ENCODE peak calls at places on chromosomes 11 and 22, in eight cellular contexts. P is astrocyte of the cerebellum, L is brain microvascular endothelial cell, F is choroid plexus epithelial cell, K is stomach, B is IMR-90, Q is fibroblast of mammary gland, Y is nephron progenitor cell. U is an unnamed sample.

GRCh38 chr11:126698576-126698975 is 302.0 kb downstream of the KIRREL3 start:
- DNase-seq in P (no peak), L (no peak), F (no peak), K (no peak), B (no peak), Q (no peak), Y (peak; percentile 7), U (no peak)

GRCh38 chr11:118415739-118416068 is 14.3 kb downstream of the ATP5MG start:
- DNase-seq in P (peak; percentile 66), L (peak; percentile 95), F (peak; percentile 96), K (peak; percentile 41), B (peak; percentile 98), Q (peak; percentile 94), Y (no peak), U (no peak)

GRCh38 chr11:19995131-19995530 is 165.1 kb downstream of the DBX1 start:
- DNase-seq in P (no peak), L (peak; percentile 86), F (peak; percentile 91), K (no peak), B (peak; percentile 97), Q (peak; percentile 92), Y (no peak), U (no peak)

GRCh38 chr11:114058871-114059277 is 637 bp upstream of the ZBTB16 start:
- DNase-seq in P (no peak), L (no peak), F (no peak), K (peak; percentile 47), B (no peak), Q (peak; percentile 25), Y (peak; percentile 34), U (no peak)

GRCh38 chr11:68038226-68038717 is 553 bp upstream of the TCIRG1 start:
- DNase-seq in P (no peak), L (no peak), F (no peak), K (no peak), B (no peak), Q (no peak), Y (no peak), U (no peak)

GRCh38 chr11:68206211-68206610 is 6.9 kb downstream of the KMT5B start:
- DNase-seq in P (peak; percentile 49), L (peak; percentile 35), F (peak; percentile 82), K (no peak), B (peak; percentile 69), Q (peak; percentile 72), Y (no peak), U (peak; percentile 73)

GRCh38 chr11:19595840-19596751 is 116.5 kb upstream of the NAV2 start:
- DNase-seq in P (peak; percentile 43), L (peak; percentile 92), F (peak; percentile 84), K (no peak), B (peak; percentile 90), Q (peak; percentile 90), Y (no peak), U (no peak)

GRCh38 chr11:98455500-98456186 is 565.1 kb upstream of the CNTN5 start:
- DNase-seq in P (no peak), L (no peak), F (peak; percentile 1), K (no peak), B (no peak), Q (no peak), Y (no peak), U (no peak)

GRCh38 chr11:1192741-1193325 is 30.0 kb upstream of the MUC5B start:
- DNase-seq in P (no peak), L (no peak), F (no peak), K (no peak), B (no peak), Q (no peak), Y (no peak), U (no peak)

GRCh38 chr11:18383388-18384156 is 10.8 kb upstream of the LDHA start:
- DNase-seq in P (peak; percentile 57), L (peak; percentile 98), F (peak; percentile 97), K (peak; percentile 76), B (peak; percentile 96), Q (peak; percentile 98), Y (no peak), U (peak; percentile 76)

GRCh38 chr22:37775785-37776638 is 31.7 kb upstream of the GCAT start:
- DNase-seq in P (peak; percentile 16), L (no peak), F (peak; percentile 60), K (no peak), B (peak; percentile 99), Q (peak; percentile 95), Y (no peak), U (no peak)

GRCh38 chr11:61699737-61700160 is 19.6 kb downstream of the DAGLA start:
- DNase-seq in P (no peak), L (no peak), F (no peak), K (peak; percentile 85), B (no peak), Q (no peak), Y (no peak), U (no peak)

GRCh38 chr22:39712081-39712480 is 141.5 kb downstream of the CACNA1I start:
- DNase-seq in P (no peak), L (no peak), F (no peak), K (no peak), B (no peak), Q (no peak), Y (no peak), U (no peak)

GRCh38 chr22:32805586-32805881 is 4.0 kb downstream of the TIMP3 start:
- DNase-seq in P (no peak), L (no peak), F (no peak), K (no peak), B (no peak), Q (no peak), Y (no peak), U (no peak)

GRCh38 chr22:45335021-45335818 is 25.5 kb downstream of the FAM118A start:
- DNase-seq in P (no peak), L (no peak), F (peak; percentile 14), K (no peak), B (no peak), Q (no peak), Y (peak; percentile 51), U (no peak)
- TF ChIP-seq CTCF in P (peak; percentile 18), L (peak; percentile 28), F (peak; percentile 25), K (no peak), B (no peak), Q (no peak), Y (peak; percentile 33), U (no peak)

GRCh38 chr11:125075900-125076317 is 12.8 kb downstream of the SLC37A2 start:
- DNase-seq in P (no peak), L (no peak), F (no peak), K (no peak), B (no peak), Q (no peak), Y (no peak), U (no peak)
- TF ChIP-seq CTCF in P (no peak), L (peak; percentile 16), F (no peak), K (no peak), B (no peak), Q (no peak), Y (no peak), U (no peak)

GRCh38 chr22:42286205-42286604 is 15.8 kb upstream of the TCF20 start:
- DNase-seq in P (no peak), L (no peak), F (no peak), K (no peak), B (no peak), Q (no peak), Y (no peak), U (no peak)
- TF ChIP-seq CTCF in P (no peak), L (no peak), F (no peak), K (no peak), B (no peak), Q (no peak), Y (no peak), U (no peak)

DNA sequence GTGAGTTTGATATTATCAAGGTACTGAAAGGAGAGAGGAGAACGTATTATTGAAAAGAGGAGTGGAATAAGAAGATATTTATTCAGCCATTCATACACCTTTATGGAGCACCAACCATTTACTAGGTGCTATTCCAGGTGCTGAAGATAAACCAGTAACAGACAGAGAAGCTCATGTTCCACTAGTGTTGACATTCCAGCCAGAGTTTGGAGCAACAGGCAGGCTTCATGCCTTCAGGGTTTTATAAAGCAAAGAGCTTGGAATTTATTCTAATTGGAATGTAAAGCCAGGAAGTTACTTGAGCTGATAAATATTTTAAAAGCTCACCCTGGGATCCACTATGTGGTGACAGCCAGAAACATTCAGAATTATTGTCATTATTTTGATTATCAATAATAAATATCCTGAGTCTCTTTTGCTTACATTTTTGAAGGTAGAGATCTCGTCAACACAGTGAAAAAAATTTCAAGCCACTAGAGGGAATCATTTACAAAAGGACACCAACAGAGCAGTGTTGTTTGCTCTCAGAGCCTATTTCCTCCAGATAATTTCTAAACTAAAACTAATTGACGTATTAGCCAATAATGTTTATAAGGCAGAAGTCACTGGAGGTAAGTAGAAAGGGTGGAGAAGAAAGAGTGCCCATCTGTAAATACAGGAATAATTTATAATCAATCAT is 172.0 kb downstream of the KCNA4 start:
- DNase-seq in P (no peak), L (no peak), F (no peak), K (no peak), B (no peak), Q (no peak), Y (no peak), U (no peak)
- TF ChIP-seq CTCF in P (no peak), L (no peak), F (no peak), K (no peak), B (no peak), Q (no peak), Y (no peak), U (no peak)

DNA sequence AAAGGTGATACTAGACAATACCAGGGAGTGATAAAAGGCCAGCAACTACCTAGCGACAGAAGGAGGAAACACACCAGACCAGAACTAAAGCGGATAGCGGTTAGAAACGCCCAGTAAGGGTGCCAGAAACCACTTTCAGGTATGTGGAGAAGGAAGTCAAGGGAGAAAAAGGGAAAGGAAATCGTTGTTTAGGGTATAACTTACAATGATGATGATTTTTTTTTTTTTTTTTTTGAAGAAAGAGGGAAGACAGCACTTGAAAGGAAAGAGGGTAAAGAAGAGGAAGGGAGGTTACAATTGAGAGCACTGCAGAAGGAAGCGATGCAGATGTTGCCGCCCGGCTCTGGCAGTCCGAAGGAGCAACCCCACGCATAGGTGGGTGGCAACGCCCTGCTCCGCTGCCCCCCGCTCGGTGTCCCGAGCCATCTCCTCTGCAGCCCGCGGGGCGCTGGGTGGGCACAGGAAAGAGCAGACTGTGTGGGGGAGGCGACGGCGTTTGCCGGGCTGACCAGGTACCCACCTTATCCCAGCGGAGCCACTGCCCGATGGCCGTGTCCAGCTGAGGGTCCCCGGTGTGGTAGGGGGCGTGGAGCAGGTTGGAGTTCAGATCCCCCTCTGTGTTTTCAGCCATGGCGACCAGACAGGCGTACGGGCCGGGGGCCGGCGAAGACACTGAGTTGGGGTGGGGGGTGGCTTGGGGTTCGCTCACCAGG is 546 bp downstream of the PGM2L1 start:
- DNase-seq in P (no peak), L (peak; percentile 11), F (peak; percentile 43), K (peak; percentile 33), B (peak; percentile 30), Q (no peak), Y (peak; percentile 43), U (peak; percentile 28)
- TF ChIP-seq CTCF in P (peak; percentile 28), L (peak; percentile 33), F (peak; percentile 27), K (no peak), B (peak; percentile 25), Q (no peak), Y (no peak), U (no peak)

DNA sequence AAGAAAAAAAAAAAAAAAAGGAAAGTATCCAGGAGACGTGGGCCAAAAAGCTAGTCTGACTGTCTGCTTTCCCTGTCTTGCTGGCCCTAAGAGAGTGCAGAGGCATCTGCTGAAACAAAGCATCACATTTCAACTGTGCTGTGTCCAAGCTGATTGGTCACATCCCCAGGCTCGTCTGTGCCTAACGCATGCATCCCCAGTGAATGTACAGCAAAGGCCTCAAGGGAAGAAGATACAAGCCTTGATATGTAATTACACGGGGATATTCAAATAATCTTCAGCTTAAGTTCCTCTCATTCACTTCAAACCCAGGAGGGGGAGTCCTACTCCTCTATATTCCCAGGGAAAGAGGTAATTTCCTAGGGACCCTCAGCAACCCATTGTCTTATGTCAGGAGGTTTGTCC is 5.4 kb upstream of the SORL1 start:
- DNase-seq in P (no peak), L (no peak), F (peak; percentile 47), K (no peak), B (peak; percentile 73), Q (peak; percentile 41), Y (peak; percentile 33), U (peak; percentile 31)
- TF ChIP-seq CTCF in P (peak; percentile 21), L (peak; percentile 22), F (peak; percentile 46), K (no peak), B (peak; percentile 32), Q (peak; percentile 24), Y (no peak), U (peak; percentile 3)

U was measured in GM10248.